ENCODE peak calls at places on chromosomes 11 and 22, in six cellular contexts. P, N, V, F, C and R are unnamed samples.

GRCh38 chr11:86638673-86639072 is 33.7 kb downstream of the ME3 start:
- DNase-seq in P (no peak), N (no peak), V (no peak), F (no peak), C (no peak), R (no peak)

GRCh38 chr11:73271936-73272679 is at the start of gene P2RY6:
- DNase-seq in P (peak; percentile 60), N (peak; percentile 92), V (no peak), F (peak; percentile 98), C (no peak), R (peak; percentile 81)

GRCh38 chr11:34036456-34036855 is 15.1 kb upstream of the CAPRIN1 start:
- DNase-seq in P (no peak), N (no peak), V (no peak), F (peak; percentile 81), C (no peak), R (no peak)

GRCh38 chr11:2177081-2177480 is 5.5 kb upstream of the TH start:
- DNase-seq in P (no peak), N (no peak), V (no peak), F (no peak), C (no peak), R (no peak)

GRCh38 chr22:40183029-40183581 is 5.4 kb downstream of the TNRC6B start:
- DNase-seq in P (peak; percentile 87), N (peak; percentile 67), V (no peak), F (peak; percentile 89), C (no peak), R (peak; percentile 97)

GRCh38 chr11:130211144-130211543 is 51.6 kb downstream of the ST14 start:
- DNase-seq in P (no peak), N (no peak), V (no peak), F (no peak), C (peak; percentile 17), R (no peak)

GRCh38 chr22:26890870-26891269 is 233.5 kb downstream of the MIAT start:
- DNase-seq in P (no peak), N (peak; percentile 34), V (no peak), F (no peak), C (peak; percentile 48), R (no peak)

GRCh38 chr11:68298659-68299516 is 13.5 kb upstream of the LRP5 start:
- DNase-seq in P (no peak), N (no peak), V (no peak), F (no peak), C (no peak), R (no peak)

GRCh38 chr11:114478768-114479167 is 39.5 kb downstream of the REXO2 start:
- DNase-seq in P (no peak), N (peak; percentile 40), V (no peak), F (peak; percentile 66), C (no peak), R (peak; percentile 66)

GRCh38 chr11:13487661-13488030 is 8.2 kb downstream of the PTH start:
- DNase-seq in P (peak; percentile 3), N (peak; percentile 91), V (peak; percentile 3), F (peak; percentile 64), C (peak; percentile 49), R (peak; percentile 6)

GRCh38 chr22:36332623-36333331 is 55.0 kb downstream of the MYH9 start:
- DNase-seq in P (peak; percentile 83), N (peak; percentile 75), V (no peak), F (peak; percentile 88), C (no peak), R (peak; percentile 95)

GRCh38 chr11:102007567-102008437 is 39.4 kb upstream of the CFAP300 start:
- DNase-seq in P (peak; percentile 66), N (peak; percentile 62), V (peak; percentile 26), F (peak; percentile 79), C (no peak), R (peak; percentile 66)

GRCh38 chr11:96303067-96303466 is 39.9 kb downstream of the MAML2 start:
- DNase-seq in P (peak; percentile 87), N (no peak), V (no peak), F (peak; percentile 44), C (no peak), R (peak; percentile 79)

DNA sequence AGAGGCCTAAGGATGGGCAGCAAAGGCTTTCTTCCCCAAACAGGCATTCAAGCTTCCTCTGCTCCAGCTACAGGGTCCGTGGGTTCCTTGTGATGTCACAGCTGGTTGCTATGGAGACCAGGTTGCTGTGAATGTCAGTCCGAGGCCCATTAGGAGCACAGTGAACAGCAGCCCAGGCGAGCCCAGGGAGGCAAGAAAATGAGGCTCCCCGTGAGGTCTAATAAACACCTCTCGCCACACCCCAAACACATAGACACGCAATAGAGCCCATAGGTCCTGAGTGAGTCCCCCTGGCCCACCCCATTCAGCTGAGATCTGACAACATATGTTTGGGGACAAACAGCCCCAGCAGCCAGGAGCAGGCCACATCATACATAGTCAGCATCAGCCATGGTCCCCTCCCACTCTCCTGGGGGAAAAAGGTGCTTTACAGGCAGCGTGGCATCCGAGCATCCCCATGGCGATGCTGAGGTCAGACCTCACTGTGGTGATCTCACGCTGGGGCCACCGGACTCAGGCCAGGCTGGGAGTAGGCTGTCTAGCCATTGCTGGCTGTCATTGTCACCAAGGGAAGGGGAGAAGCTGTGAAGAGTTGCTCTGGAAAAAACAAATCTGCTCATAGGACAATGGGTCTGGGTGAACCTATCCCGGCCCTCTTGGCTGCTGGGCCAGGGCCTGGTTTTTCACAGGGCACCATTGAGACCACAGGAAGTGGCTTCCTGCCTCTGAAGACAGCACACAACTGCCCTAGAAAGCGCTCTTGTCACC is 23.1 kb upstream of the TP53I11 start:
- DNase-seq in P (no peak), N (peak; percentile 77), V (no peak), F (no peak), C (no peak), R (no peak)
- H3K4me3 ChIP-seq in P (no peak overlapping the region), N (no peak overlapping the region), V (no peak overlapping the region), F (no peak overlapping the region), C (no peak overlapping the region), R (no peak overlapping the region)

GRCh38 chr11:92550871-92551270 is 326.3 kb downstream of the FAT3 start:
- DNase-seq in P (no peak), N (no peak), V (no peak), F (no peak), C (no peak), R (no peak)
- H3K18ac ChIP-seq in P (no peak overlapping the region), N (peak overlapping the region; percentile 39), V (no peak overlapping the region), F (no peak overlapping the region), C (peak overlapping the region; percentile 36), R (no peak overlapping the region)

GRCh38 chr11:92225563-92226308 is 1.1 kb downstream of the FAT3 start:
- DNase-seq in P (no peak), N (peak; percentile 91), V (peak; percentile 60), F (no peak), C (peak; percentile 77), R (peak; percentile 5)

GRCh38 chr11:92222701-92223100 is 1.9 kb upstream of the FAT3 start:
- DNase-seq in P (no peak), N (no peak), V (no peak), F (no peak), C (no peak), R (no peak)

GRCh38 chr11:92226331-92227232 is 2.0 kb downstream of the FAT3 start:
- DNase-seq in P (no peak), N (peak; percentile 95), V (peak; percentile 70), F (no peak), C (peak; percentile 81), R (no peak)

GRCh38 chr11:92225206-92225562 is 566 bp downstream of the FAT3 start:
- DNase-seq in P (no peak), N (peak; percentile 54), V (peak; percentile 33), F (no peak), C (no peak), R (no peak)

DNA sequence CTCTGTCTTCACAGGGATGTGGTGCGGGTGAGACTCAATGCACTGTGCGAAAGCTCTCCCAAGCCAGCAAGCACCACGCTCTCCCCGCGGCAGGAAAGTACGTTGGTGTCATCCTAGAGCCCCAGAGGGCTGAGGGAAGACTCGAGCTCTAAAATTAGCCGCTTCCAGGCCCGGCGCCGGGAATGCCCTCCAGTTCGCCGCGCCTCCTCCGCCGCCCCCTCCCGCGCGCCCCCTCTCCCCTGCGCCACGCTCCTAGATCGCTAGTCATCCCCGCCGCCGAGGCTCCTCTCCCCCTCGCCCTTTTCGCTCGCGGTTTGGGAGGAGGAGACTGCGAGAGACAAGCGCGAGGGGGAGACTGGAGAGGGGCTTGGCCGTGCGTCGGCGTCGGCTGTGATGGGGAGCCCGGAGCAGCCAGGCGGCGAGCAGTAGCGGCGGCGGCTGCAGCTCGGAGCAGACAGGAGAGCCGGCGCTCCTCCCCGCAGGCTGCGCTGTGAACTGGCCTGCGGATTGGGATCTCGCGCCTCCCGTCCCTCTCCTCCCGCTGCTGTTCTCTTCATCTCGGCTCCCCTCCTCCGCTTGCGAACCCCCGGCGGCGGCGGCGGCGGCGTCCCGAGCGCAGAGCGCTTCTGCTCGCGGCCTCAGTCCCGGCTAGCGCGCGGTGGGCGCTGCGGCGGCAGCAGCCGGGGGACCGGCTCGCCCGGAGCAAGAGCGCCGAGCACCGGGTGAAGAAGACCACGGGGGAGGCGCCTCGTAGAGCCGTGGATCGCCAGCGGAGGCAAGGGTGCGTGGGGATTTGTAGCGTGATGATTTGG is at the start of gene FAT3:
- DNase-seq in P (peak; percentile 41), N (peak; percentile 94), V (peak; percentile 81), F (peak; percentile 10), C (peak; percentile 77), R (peak; percentile 52)
- H3K4me3 ChIP-seq in P (peak within 1 kb of the TSS; percentile 47), N (peak within 1 kb of the TSS; percentile 76), V (peak within 1 kb of the TSS; percentile 93), F (peak within 1 kb of the TSS; percentile 70), C (peak within 1 kb of the TSS; percentile 80), R (peak within 1 kb of the TSS; percentile 77)

DNA sequence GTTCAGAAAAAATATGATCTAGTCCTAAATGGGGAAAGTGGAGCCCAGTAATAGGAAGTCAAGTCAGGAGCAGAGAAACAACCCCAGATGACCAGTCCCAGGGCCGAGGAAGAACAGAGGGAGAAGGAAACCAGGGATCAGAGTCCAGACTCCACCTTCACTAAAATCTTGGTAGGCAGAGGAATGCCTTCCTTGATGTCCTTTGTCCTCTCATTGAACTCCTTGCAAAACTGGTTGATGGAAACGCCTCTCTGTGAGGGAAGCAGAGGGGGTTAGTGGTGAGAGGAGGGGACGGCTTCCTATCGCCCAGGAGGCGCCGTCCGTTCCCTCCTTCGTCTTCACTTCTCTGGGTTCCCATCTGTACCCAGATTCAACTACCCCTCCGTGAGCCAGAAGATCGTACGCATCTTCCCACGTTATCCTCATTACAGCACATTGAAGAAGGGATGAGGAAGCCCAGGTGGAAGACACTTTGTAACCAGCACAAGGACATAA is 592 bp downstream of the MRPL11 start:
- DNase-seq in P (no peak), N (peak; percentile 25), V (no peak), F (no peak), C (no peak), R (no peak)
- H3K18ac ChIP-seq in P (peak overlapping the region; percentile 7), N (no peak overlapping the region), V (peak overlapping the region; percentile 77), F (peak overlapping the region; percentile 58), C (peak overlapping the region; percentile 48), R (no peak overlapping the region)

GRCh38 chr11:36386411-36386810 is 90.3 kb downstream of the PRR5L start:
- DNase-seq in P (no peak), N (no peak), V (no peak), F (no peak), C (no peak), R (no peak)
- H3K4me3 ChIP-seq in P (no peak overlapping the region), N (no peak overlapping the region), V (no peak overlapping the region), F (no peak overlapping the region), C (no peak overlapping the region), R (no peak overlapping the region)

DNA sequence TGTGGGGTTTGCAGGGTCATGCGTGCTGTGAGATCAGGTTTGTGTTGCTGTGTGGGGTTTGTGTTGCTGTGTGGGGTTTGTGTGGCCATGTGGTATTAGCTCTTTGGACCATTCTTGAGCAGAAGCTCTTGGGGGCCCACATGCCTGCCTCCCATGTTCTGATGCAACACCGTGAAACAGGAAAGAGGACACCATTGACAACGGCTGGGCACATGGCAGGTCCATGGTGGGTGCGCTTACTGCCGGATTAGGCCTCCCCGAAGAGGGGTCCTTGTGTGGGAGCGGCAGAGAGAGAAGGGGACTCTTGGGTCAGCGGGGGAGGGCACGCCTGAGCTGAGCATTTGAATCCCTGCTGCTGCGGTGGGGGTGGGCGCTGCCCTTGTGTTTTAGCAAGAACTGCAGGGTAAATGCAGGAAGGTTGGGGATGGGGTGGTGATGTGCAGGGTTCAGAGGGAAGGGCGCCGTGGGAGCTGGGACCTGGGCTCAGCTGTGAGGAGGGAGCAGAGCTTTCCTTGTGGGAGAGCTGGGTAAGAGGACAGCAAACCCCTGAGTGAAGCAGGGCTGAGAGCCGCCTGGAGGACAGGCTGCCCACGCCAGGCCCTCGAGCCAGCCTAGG is 361.5 kb downstream of the TBC1D22A start:
- DNase-seq in P (no peak), N (peak; percentile 26), V (no peak), F (no peak), C (no peak), R (no peak)
- H3K18ac ChIP-seq in P (no peak overlapping the region), N (no peak overlapping the region), V (peak overlapping the region; percentile 72), F (no peak overlapping the region), C (peak overlapping the region; percentile 78), R (no peak overlapping the region)